ENCODE peak calls at places on chromosome 14, in nine cellular contexts. One of them, this sample, is unnamed.

GRCh38 chr14:24337824-24338175 is 2.0 kb downstream of the RIPK3 start:
- DNase-seq in T-cell: no peak
- DNase-seq in GM13977: no peak
- DNase-seq in lung: no peak
- DNase-seq in NCI-H510A treated with DMSO at 0.1 percent for 48 hours: no peak
- DNase-seq in renal cortical epithelial cell: no peak
- DNase-seq in adrenal gland: no peak
- DNase-seq in pons: no peak
- DNase-seq in heart right ventricle: no peak
- DNase-seq in this sample: no peak

GRCh38 chr14:96104469-96105057 is 65.4 kb downstream of the C14orf132 start:
- DNase-seq in T-cell: no peak
- DNase-seq in GM13977: peak
- DNase-seq in lung: peak
- DNase-seq in NCI-H510A treated with DMSO at 0.1 percent for 48 hours: peak
- DNase-seq in renal cortical epithelial cell: peak
- DNase-seq in adrenal gland: no peak
- DNase-seq in pons: no peak
- DNase-seq in heart right ventricle: peak
- DNase-seq in this sample: no peak

GRCh38 chr14:92718659-92719058 is 29.8 kb downstream of the LGMN start:
- DNase-seq in T-cell: no peak
- DNase-seq in GM13977: no peak
- DNase-seq in lung: no peak
- DNase-seq in NCI-H510A treated with DMSO at 0.1 percent for 48 hours: no peak
- DNase-seq in renal cortical epithelial cell: no peak
- DNase-seq in adrenal gland: no peak
- DNase-seq in pons: no peak
- DNase-seq in heart right ventricle: no peak
- DNase-seq in this sample: no peak

GRCh38 chr14:104705340-104706047 is 16.1 kb downstream of the INF2 start:
- DNase-seq in T-cell: no peak
- DNase-seq in GM13977: no peak
- DNase-seq in lung: no peak
- DNase-seq in NCI-H510A treated with DMSO at 0.1 percent for 48 hours: no peak
- DNase-seq in renal cortical epithelial cell: no peak
- DNase-seq in adrenal gland: no peak
- DNase-seq in pons: no peak
- DNase-seq in heart right ventricle: no peak
- DNase-seq in this sample: no peak

GRCh38 chr14:94480809-94481208 is 4.8 kb upstream of the SERPINA9 start:
- DNase-seq in T-cell: no peak
- DNase-seq in GM13977: no peak
- DNase-seq in lung: no peak
- DNase-seq in NCI-H510A treated with DMSO at 0.1 percent for 48 hours: no peak
- DNase-seq in renal cortical epithelial cell: peak
- DNase-seq in adrenal gland: no peak
- DNase-seq in pons: no peak
- DNase-seq in heart right ventricle: no peak
- DNase-seq in this sample: no peak

GRCh38 chr14:93173943-93174395 is 10.7 kb downstream of the MOAP1 start:
- DNase-seq in T-cell: no peak
- DNase-seq in GM13977: no peak
- DNase-seq in lung: no peak
- DNase-seq in NCI-H510A treated with DMSO at 0.1 percent for 48 hours: no peak
- DNase-seq in renal cortical epithelial cell: peak
- DNase-seq in adrenal gland: no peak
- DNase-seq in pons: no peak
- DNase-seq in heart right ventricle: no peak
- DNase-seq in this sample: no peak

GRCh38 chr14:54446201-54446693 is 5.1 kb upstream of the CNIH1 start:
- DNase-seq in T-cell: no peak
- DNase-seq in GM13977: no peak
- DNase-seq in lung: no peak
- DNase-seq in NCI-H510A treated with DMSO at 0.1 percent for 48 hours: peak
- DNase-seq in renal cortical epithelial cell: peak
- DNase-seq in adrenal gland: no peak
- DNase-seq in pons: no peak
- DNase-seq in heart right ventricle: no peak
- DNase-seq in this sample: no peak

GRCh38 chr14:54698501-54698900 is 131.6 kb downstream of the SAMD4A start:
- DNase-seq in T-cell: no peak
- DNase-seq in GM13977: no peak
- DNase-seq in lung: no peak
- DNase-seq in NCI-H510A treated with DMSO at 0.1 percent for 48 hours: no peak
- DNase-seq in renal cortical epithelial cell: no peak
- DNase-seq in adrenal gland: no peak
- DNase-seq in pons: no peak
- DNase-seq in heart right ventricle: no peak
- DNase-seq in this sample: no peak

GRCh38 chr14:49769581-49770211 is 1.7 kb downstream of the KLHDC2 start:
- DNase-seq in T-cell: no peak
- DNase-seq in GM13977: no peak
- DNase-seq in lung: no peak
- DNase-seq in NCI-H510A treated with DMSO at 0.1 percent for 48 hours: peak
- DNase-seq in renal cortical epithelial cell: no peak
- DNase-seq in adrenal gland: no peak
- DNase-seq in pons: no peak
- DNase-seq in heart right ventricle: no peak
- DNase-seq in this sample: no peak

GRCh38 chr14:61031026-61031425 is 50.0 kb downstream of the SLC38A6 start:
- DNase-seq in T-cell: no peak
- DNase-seq in GM13977: no peak
- DNase-seq in lung: no peak
- DNase-seq in NCI-H510A treated with DMSO at 0.1 percent for 48 hours: no peak
- DNase-seq in renal cortical epithelial cell: peak
- DNase-seq in adrenal gland: no peak
- DNase-seq in pons: no peak
- DNase-seq in heart right ventricle: no peak
- DNase-seq in this sample: no peak

GRCh38 chr14:58104808-58105207 is 47.2 kb downstream of the ARMH4 start:
- DNase-seq in T-cell: no peak
- DNase-seq in GM13977: no peak
- DNase-seq in lung: no peak
- DNase-seq in NCI-H510A treated with DMSO at 0.1 percent for 48 hours: no peak
- DNase-seq in renal cortical epithelial cell: peak
- DNase-seq in adrenal gland: no peak
- DNase-seq in pons: no peak
- DNase-seq in heart right ventricle: no peak
- DNase-seq in this sample: no peak

GRCh38 chr14:85958069-85958468 is 428.1 kb downstream of the FLRT2 start:
- DNase-seq in T-cell: no peak
- DNase-seq in GM13977: no peak
- DNase-seq in lung: no peak
- DNase-seq in NCI-H510A treated with DMSO at 0.1 percent for 48 hours: no peak
- DNase-seq in renal cortical epithelial cell: no peak
- DNase-seq in adrenal gland: no peak
- DNase-seq in pons: no peak
- DNase-seq in heart right ventricle: no peak
- DNase-seq in this sample: no peak

GRCh38 chr14:75282166-75282547 is 3.5 kb downstream of the FOS start:
- DNase-seq in T-cell: no peak
- DNase-seq in GM13977: no peak
- DNase-seq in lung: no peak
- DNase-seq in NCI-H510A treated with DMSO at 0.1 percent for 48 hours: no peak
- DNase-seq in renal cortical epithelial cell: peak
- DNase-seq in adrenal gland: no peak
- DNase-seq in pons: peak
- DNase-seq in heart right ventricle: no peak
- DNase-seq in this sample: no peak

GRCh38 chr14:105007593-105008264 is 13.2 kb downstream of the CDCA4 start:
- DNase-seq in T-cell: no peak
- DNase-seq in GM13977: no peak
- DNase-seq in lung: no peak
- DNase-seq in NCI-H510A treated with DMSO at 0.1 percent for 48 hours: no peak
- DNase-seq in renal cortical epithelial cell: no peak
- DNase-seq in adrenal gland: no peak
- DNase-seq in pons: no peak
- DNase-seq in heart right ventricle: no peak
- DNase-seq in this sample: no peak

GRCh38 chr14:61511558-61511924 is 183.8 kb upstream of the HIF1A start:
- DNase-seq in T-cell: no peak
- DNase-seq in GM13977: no peak
- DNase-seq in lung: no peak
- DNase-seq in NCI-H510A treated with DMSO at 0.1 percent for 48 hours: no peak
- DNase-seq in renal cortical epithelial cell: peak
- DNase-seq in adrenal gland: peak
- DNase-seq in pons: no peak
- DNase-seq in heart right ventricle: no peak
- DNase-seq in this sample: no peak

GRCh38 chr14:94474581-94475031 is 1.4 kb downstream of the SERPINA9 start:
- DNase-seq in T-cell: no peak
- DNase-seq in GM13977: no peak
- DNase-seq in lung: no peak
- DNase-seq in NCI-H510A treated with DMSO at 0.1 percent for 48 hours: no peak
- DNase-seq in renal cortical epithelial cell: no peak
- DNase-seq in adrenal gland: no peak
- DNase-seq in pons: no peak
- DNase-seq in heart right ventricle: no peak
- DNase-seq in this sample: no peak

This sample was measured in T-helper 2 cell.